ENCODE peak calls at places on chromosome 21, in seven cellular contexts. N is breast epithelium; W is IMR-90; G is CD4-positive, alpha-beta memory T cell; E is small intestine; H is psoas muscle; A is BE2C. B is an unnamed sample. For H3K27me3, the result is how much of the 10 kb centered on the place peaks cover.

GRCh38 chr21:29825936-29826335 is 113.9 kb downstream of the GRIK1 start:
- DNase-seq in N (no peak), W (no peak), G (no peak), E (no peak), H (no peak), A (no peak), B (no peak)

GRCh38 chr21:39057121-39057520 is 126.1 kb downstream of the PSMG1 start:
- DNase-seq in N (no peak), W (no peak), G (no peak), E (no peak), H (no peak), A (no peak), B (no peak)

GRCh38 chr21:44442266-44443125 is 12.8 kb upstream of the LRRC3 start:
- DNase-seq in N (no peak), W (no peak), G (no peak), E (no peak), H (peak), A (peak), B (no peak)

GRCh38 chr21:17371470-17371869 is 141.4 kb upstream of the CXADR start:
- DNase-seq in N (no peak), W (peak), G (no peak), E (no peak), H (no peak), A (no peak), B (peak)

GRCh38 chr21:17340081-17340480 is 172.8 kb upstream of the CXADR start:
- DNase-seq in N (no peak), W (no peak), G (no peak), E (no peak), H (no peak), A (no peak), B (no peak)

GRCh38 chr21:32726742-32727477 is 903 bp downstream of the SYNJ1 start:
- DNase-seq in N (no peak), W (peak), G (peak), E (peak), H (no peak), A (peak), B (peak)

GRCh38 chr21:37452222-37452621 is 85.6 kb downstream of the DYRK1A start:
- DNase-seq in N (no peak), W (peak), G (no peak), E (no peak), H (no peak), A (no peak), B (peak)

GRCh38 chr21:22597660-22598255 is 1599.5 kb downstream of the NCAM2 start:
- DNase-seq in N (no peak), W (no peak), G (no peak), E (no peak), H (no peak), A (no peak), B (no peak)

GRCh38 chr21:15324542-15324941 is 259.7 kb upstream of the NRIP1 start:
- DNase-seq in N (no peak), W (no peak), G (no peak), E (no peak), H (no peak), A (no peak), B (no peak)

GRCh38 chr21:38853421-38853919 is 47.7 kb downstream of the ETS2 start:
- DNase-seq in N (no peak), W (peak), G (no peak), E (peak), H (peak), A (peak), B (peak)

GRCh38 chr21:32687946-32688345 is 39.9 kb downstream of the SYNJ1 start:
- DNase-seq in N (no peak), W (no peak), G (no peak), E (no peak), H (no peak), A (no peak), B (no peak)

GRCh38 chr21:20943476-20944085 is 54.6 kb upstream of the NCAM2 start:
- DNase-seq in N (no peak), W (no peak), G (no peak), E (no peak), H (no peak), A (peak), B (no peak)

GRCh38 chr21:44531606-44532128 is 8.3 kb downstream of the KRTAP10-1 start:
- DNase-seq in N (peak), W (no peak), G (no peak), E (no peak), H (no peak), A (peak), B (no peak)

GRCh38 chr21:28714795-28715464 is 277.7 kb downstream of the LTN1 start:
- DNase-seq in N (no peak), W (peak), G (no peak), E (no peak), H (no peak), A (no peak), B (no peak)

GRCh38 chr21:38869946-38870345 is 64.2 kb downstream of the ETS2 start:
- DNase-seq in N (no peak), W (peak), G (no peak), E (peak), H (no peak), A (no peak), B (peak)

GRCh38 chr21:39144191-39144590 is 39.1 kb downstream of the PSMG1 start:
- DNase-seq in N (no peak), W (no peak), G (no peak), E (no peak), H (no peak), A (peak), B (no peak)

GRCh38 chr21:42193131-42193671 is 25.7 kb upstream of the ABCG1 start:
- DNase-seq in N (no peak), W (no peak), G (peak), E (no peak), H (no peak), A (no peak), B (no peak)

GRCh38 chr21:36883532-36884486 is 82.7 kb downstream of the HLCS start:
- DNase-seq in N (no peak), W (peak), G (no peak), E (no peak), H (no peak), A (no peak), B (no peak)

GRCh38 chr21:16789636-16790035 is 723.2 kb upstream of the CXADR start:
- DNase-seq in N (no peak), W (no peak), G (no peak), E (no peak), H (no peak), A (no peak), B (no peak)

GRCh38 chr21:41730399-41730798 is 36.5 kb downstream of the RIPK4 start:
- DNase-seq in N (no peak), W (no peak), G (no peak), E (no peak), H (no peak), A (no peak), B (no peak)

GRCh38 chr21:39062196-39062900 is 120.9 kb downstream of the PSMG1 start:
- DNase-seq in N (no peak), W (no peak), G (no peak), E (no peak), H (no peak), A (no peak), B (no peak)

GRCh38 chr21:36854391-36854790 is 112.1 kb downstream of the HLCS start:
- DNase-seq in N (no peak), W (peak), G (no peak), E (peak), H (no peak), A (peak), B (peak)

GRCh38 chr21:39385299-39386145 is 36.6 kb upstream of the HMGN1 start:
- DNase-seq in N (peak), W (peak), G (peak), E (peak), H (peak), A (peak), B (peak)

GRCh38 chr21:41786521-41786987 is 19.7 kb upstream of the RIPK4 start:
- DNase-seq in N (peak), W (peak), G (no peak), E (peak), H (no peak), A (no peak), B (peak)

GRCh38 chr21:41753001-41753725 is 13.7 kb downstream of the RIPK4 start:
- DNase-seq in N (no peak), W (no peak), G (no peak), E (no peak), H (no peak), A (no peak), B (no peak)

GRCh38 chr21:39125752-39126485 is 57.3 kb downstream of the PSMG1 start:
- DNase-seq in N (no peak), W (peak), G (no peak), E (peak), H (no peak), A (peak), B (peak)

GRCh38 chr21:14306143-14306907 is 76.6 kb downstream of the HSPA13 start:
- DNase-seq in N (no peak), W (peak), G (no peak), E (no peak), H (no peak), A (no peak), B (peak)

GRCh38 chr21:27572681-27573080 is 605.8 kb upstream of the ADAMTS5 start:
- DNase-seq in N (no peak), W (peak), G (no peak), E (no peak), H (no peak), A (no peak), B (peak)

GRCh38 chr21:36347278-36347961 is 27.4 kb downstream of the MORC3 start:
- DNase-seq in N (no peak), W (peak), G (no peak), E (no peak), H (no peak), A (no peak), B (peak)

GRCh38 chr21:36097427-36098230 is 27.8 kb downstream of the CBR1 start:
- DNase-seq in N (no peak), W (no peak), G (no peak), E (peak), H (no peak), A (no peak), B (peak)

GRCh38 chr21:38660333-38661295 is 145.1 kb upstream of the ETS2 start:
- DNase-seq in N (no peak), W (no peak), G (no peak), E (no peak), H (peak), A (no peak), B (no peak)

GRCh38 chr21:37530901-37531351 is 164.4 kb downstream of the DYRK1A start:
- DNase-seq in N (no peak), W (no peak), G (no peak), E (no peak), H (no peak), A (no peak), B (no peak)

GRCh38 chr21:28256420-28256831 is 736.3 kb downstream of the LTN1 start:
- DNase-seq in N (no peak), W (peak), G (no peak), E (peak), H (no peak), A (peak), B (no peak)

GRCh38 chr21:16563795-16564194 is 834.0 kb downstream of the USP25 start:
- DNase-seq in N (no peak), W (no peak), G (no peak), E (no peak), H (no peak), A (no peak), B (no peak)

GRCh38 chr21:32516729-32517649 is 68.3 kb downstream of the TCP10L start:
- DNase-seq in N (no peak), W (peak), G (no peak), E (no peak), H (no peak), A (no peak), B (peak)

GRCh38 chr21:44438531-44439210 is 16.6 kb upstream of the LRRC3 start:
- DNase-seq in N (no peak), W (no peak), G (no peak), E (peak), H (no peak), A (no peak), B (no peak)

GRCh38 chr21:43318368-43318767 is 108.6 kb downstream of the SIK1 start:
- DNase-seq in N (no peak), W (no peak), G (no peak), E (no peak), H (no peak), A (no peak), B (no peak)

GRCh38 chr21:43317959-43318358 is 109.0 kb downstream of the SIK1 start:
- DNase-seq in N (no peak), W (no peak), G (no peak), E (no peak), H (peak), A (no peak), B (no peak)

GRCh38 chr21:43315244-43316137 is 111.4 kb downstream of the SIK1 start:
- DNase-seq in N (no peak), W (no peak), G (peak), E (no peak), H (peak), A (no peak), B (no peak)

GRCh38 chr21:43316156-43316845 is 110.6 kb downstream of the SIK1 start:
- DNase-seq in N (no peak), W (no peak), G (peak), E (no peak), H (peak), A (no peak), B (no peak)

DNA sequence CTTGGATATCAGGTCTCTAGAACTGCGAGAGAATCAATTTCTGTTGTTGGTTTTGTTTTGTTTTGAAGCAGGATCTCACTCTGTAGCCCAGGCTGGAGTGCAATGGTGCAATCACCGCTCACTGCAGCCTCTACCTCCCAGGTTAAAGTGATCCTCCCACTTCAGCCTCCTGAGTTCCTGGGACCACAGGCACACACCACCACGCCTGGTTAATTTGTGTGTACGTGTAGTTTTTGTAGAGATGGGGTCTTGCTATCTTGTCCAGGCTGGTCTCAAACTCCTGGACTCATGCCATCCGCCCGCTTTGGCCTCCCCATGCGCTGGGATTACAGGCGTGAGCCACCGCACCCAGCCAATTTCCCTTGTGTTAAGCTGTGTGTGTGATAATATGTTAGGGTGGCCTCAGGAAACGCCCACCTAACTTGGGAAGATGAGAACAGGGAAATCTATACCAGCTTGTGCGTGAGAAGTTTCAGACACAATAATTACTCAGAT is 109.6 kb downstream of the SIK1 start:
- DNase-seq in N (no peak), W (no peak), G (no peak), E (no peak), H (peak), A (no peak), B (no peak)
- H3K4me3 ChIP-seq in N (no peak), W (no peak), G (no peak), E (no peak), H (no peak), A (no peak), B (no peak)

DNA sequence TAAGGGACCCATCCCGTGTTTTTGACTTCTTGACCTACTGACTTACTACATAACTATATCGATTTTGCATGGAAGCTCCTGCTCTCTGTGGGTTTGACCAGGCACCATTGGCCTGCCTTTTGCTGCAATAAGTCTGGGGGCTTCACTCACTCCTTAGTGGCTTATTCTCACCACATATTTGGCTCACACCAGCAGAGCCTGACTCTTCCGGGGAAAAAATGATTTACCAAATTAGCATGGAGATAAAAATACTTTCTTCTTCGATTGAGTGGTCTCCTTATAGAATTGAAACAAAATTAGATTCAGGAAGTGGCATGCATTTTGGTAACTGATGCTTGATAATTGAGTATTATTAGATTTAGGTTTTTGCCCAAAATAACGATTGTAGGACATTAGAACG is 129.7 kb downstream of the RUNX1 start:
- DNase-seq in N (no peak), W (no peak), G (no peak), E (no peak), H (no peak), A (no peak), B (no peak)
- H3K27me3 ChIP-seq in N (under half), W (under half), G (under half), E (under half), H (under half), A (under half), B (under half)

GRCh38 chr21:46096997-46097825 is 701 bp upstream of the COL6A2 start:
- DNase-seq in N (peak), W (no peak), G (no peak), E (no peak), H (peak), A (peak), B (no peak)

GRCh38 chr21:46095106-46095719 is 2.7 kb upstream of the COL6A2 start:
- DNase-seq in N (no peak), W (no peak), G (no peak), E (no peak), H (peak), A (no peak), B (no peak)

GRCh38 chr21:46097826-46098286 is at the start of gene COL6A2:
- DNase-seq in N (peak), W (peak), G (no peak), E (peak), H (peak), A (peak), B (peak)

GRCh38 chr21:46095814-46096595 is 1.9 kb upstream of the COL6A2 start:
- DNase-seq in N (no peak), W (no peak), G (no peak), E (no peak), H (no peak), A (no peak), B (no peak)

GRCh38 chr21:46096596-46096981 is 1.3 kb upstream of the COL6A2 start:
- DNase-seq in N (no peak), W (no peak), G (no peak), E (no peak), H (peak), A (no peak), B (no peak)
- H3K4me3 ChIP-seq in N (no peak), W (peak), G (no peak), E (no peak), H (no peak), A (no peak), B (peak)

GRCh38 chr21:34888569-34889286 is 160.4 kb downstream of the RUNX1 start:
- DNase-seq in N (peak), W (peak), G (peak), E (peak), H (peak), A (peak), B (peak)
- H3K27me3 ChIP-seq in N (under half), W (under half), G (under half), E (under half), H (under half), A (half or more), B (under half)

DNA sequence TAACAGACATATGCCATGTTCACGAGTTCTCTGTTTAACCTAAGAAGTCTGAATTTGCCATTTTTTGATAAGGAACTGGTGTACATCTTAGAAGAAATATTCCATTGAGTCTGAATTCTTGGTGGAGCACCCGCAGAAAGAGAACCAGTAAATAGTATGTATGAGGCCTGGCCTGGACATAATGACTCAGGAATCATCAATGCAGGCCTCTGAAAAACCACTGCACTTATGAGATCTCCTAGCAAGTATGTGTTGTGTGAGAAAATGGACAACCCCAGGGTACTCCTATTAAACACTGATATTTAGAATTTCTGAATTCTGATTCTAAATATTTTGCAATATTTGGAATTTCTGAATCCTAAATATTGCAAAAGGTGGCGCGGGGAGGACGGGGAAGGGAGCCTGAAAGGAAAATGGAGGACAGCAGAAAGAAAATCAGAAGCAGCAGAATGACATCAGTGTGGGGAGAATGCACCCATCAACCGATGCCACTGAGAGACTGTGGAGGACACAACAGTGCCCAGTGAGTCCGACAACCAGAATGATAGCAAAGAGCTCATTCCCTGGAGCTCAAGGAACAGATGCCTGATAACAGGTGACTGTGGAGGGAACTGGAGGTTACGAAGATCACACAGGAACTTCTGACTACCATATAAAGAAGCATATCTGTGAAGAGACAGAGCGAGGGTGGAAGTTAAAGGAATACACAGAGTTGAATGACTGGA is 97.5 kb downstream of the APP start:
- DNase-seq in N (no peak), W (peak), G (no peak), E (no peak), H (no peak), A (no peak), B (peak)
- H3K4me3 ChIP-seq in N (no peak), W (no peak), G (no peak), E (no peak), H (no peak), A (no peak), B (no peak)

DNA sequence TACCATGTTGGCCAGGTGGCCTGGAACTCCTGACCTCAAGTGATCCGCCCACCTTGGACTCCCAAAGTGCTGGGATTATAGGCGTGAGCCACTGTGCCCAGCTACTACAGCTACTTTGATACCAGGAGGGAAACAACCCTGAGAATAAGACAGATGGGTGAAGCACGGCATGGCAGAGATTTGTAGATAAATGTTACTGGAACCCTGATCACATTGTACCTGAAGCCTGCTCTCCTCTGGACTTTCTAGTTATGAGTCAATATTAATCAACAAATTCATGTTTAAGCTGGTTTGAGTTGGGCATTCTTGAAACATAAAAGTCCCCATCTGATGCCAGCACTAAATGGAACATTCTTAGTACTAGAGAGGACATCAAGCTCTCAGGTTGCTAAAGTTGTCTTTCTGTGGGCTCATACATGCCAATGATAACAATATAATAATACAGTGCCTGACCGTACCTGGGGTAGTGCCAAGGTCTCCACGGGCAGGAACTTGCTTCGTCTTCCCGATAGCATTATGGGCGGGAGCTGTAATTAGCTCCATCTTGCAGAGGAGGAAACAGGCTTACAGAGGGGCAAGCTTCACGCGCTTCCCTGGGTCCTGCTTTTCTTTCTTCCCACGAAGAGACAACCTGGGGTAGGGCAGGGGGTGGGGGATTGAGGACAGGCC is 30.7 kb upstream of the SLC19A1 start:
- DNase-seq in N (peak), W (no peak), G (no peak), E (no peak), H (no peak), A (no peak), B (no peak)
- H3K27me3 ChIP-seq in N (under half), W (half or more), G (under half), E (under half), H (under half), A (under half), B (half or more)